ENCODE peak calls at places on chromosomes 4 and X, in six cellular contexts. E is Peyer's patch, B is transverse colon, X is cardiac fibroblast, I is GM23338, F is upper lobe of left lung. H is an unnamed sample.

GRCh38 chr4:8850074-8850829 is 21.4 kb downstream of the HMX1 start:
- DNase-seq in E (no peak), B (no peak), X (no peak), I (no peak), F (no peak), H (no peak)

GRCh38 chrX:49188468-49189076 is 2.4 kb upstream of the PRICKLE3 start:
- DNase-seq in E (no peak), B (no peak), X (no peak), I (no peak), F (no peak), H (no peak)

GRCh38 chr4:187357861-187358260 is 634.2 kb upstream of the FAT1 start:
- DNase-seq in E (no peak), B (no peak), X (no peak), I (peak), F (no peak), H (no peak)

GRCh38 chr4:55346851-55347255 is 811 bp downstream of the SRD5A3 start:
- DNase-seq in E (no peak), B (peak), X (no peak), I (no peak), F (no peak), H (peak)

GRCh38 chr4:169583563-169583962 is 28.8 kb downstream of the NEK1 start:
- DNase-seq in E (no peak), B (no peak), X (peak), I (no peak), F (no peak), H (no peak)

GRCh38 chrX:13733506-13733905 is 914 bp downstream of the TRAPPC2 start:
- DNase-seq in E (no peak), B (no peak), X (no peak), I (no peak), F (no peak), H (no peak)

GRCh38 chr4:5399790-5400421 is 308.5 kb downstream of the EVC2 start:
- DNase-seq in E (no peak), B (no peak), X (peak), I (peak), F (no peak), H (no peak)

GRCh38 chr4:11252149-11252548 is 176.5 kb downstream of the HS3ST1 start:
- DNase-seq in E (no peak), B (no peak), X (no peak), I (peak), F (no peak), H (no peak)

GRCh38 chrX:153921511-153922285 is 4.4 kb downstream of the ARHGAP4 start:
- DNase-seq in E (no peak), B (no peak), X (no peak), I (no peak), F (no peak), H (no peak)

GRCh38 chr4:46793036-46793435 is 116.0 kb downstream of the COX7B2 start:
- DNase-seq in E (no peak), B (no peak), X (no peak), I (no peak), F (no peak), H (no peak)

GRCh38 chr4:147103403-147103946 is 157.8 kb upstream of the TTC29 start:
- DNase-seq in E (no peak), B (no peak), X (peak), I (no peak), F (peak), H (peak)

GRCh38 chr4:180527993-180528392 is 1715.2 kb upstream of the TENM3 start:
- DNase-seq in E (no peak), B (no peak), X (no peak), I (no peak), F (no peak), H (no peak)

GRCh38 chr4:53861856-53862610 is 202.4 kb downstream of the CHIC2 start:
- DNase-seq in E (no peak), B (no peak), X (peak), I (no peak), F (no peak), H (no peak)

GRCh38 chr4:110106946-110107325 is 91.5 kb downstream of the ELOVL6 start:
- DNase-seq in E (no peak), B (no peak), X (peak), I (peak), F (no peak), H (no peak)

GRCh38 chr4:110830461-110830860 is 207.6 kb upstream of the PITX2 start:
- DNase-seq in E (no peak), B (no peak), X (no peak), I (no peak), F (no peak), H (no peak)

GRCh38 chr4:29326004-29326403 is 1394.2 kb upstream of the PCDH7 start:
- DNase-seq in E (no peak), B (no peak), X (no peak), I (no peak), F (no peak), H (no peak)

GRCh38 chr4:25769251-25769650 is 93.5 kb downstream of the SEL1L3 start:
- DNase-seq in E (no peak), B (no peak), X (peak), I (no peak), F (no peak), H (no peak)

GRCh38 chr4:38099908-38100407 is 139.8 kb downstream of the PTTG2 start:
- DNase-seq in E (no peak), B (no peak), X (peak), I (no peak), F (no peak), H (no peak)

GRCh38 chr4:1113311-1114009 is at the start of gene RNF212:
- DNase-seq in E (no peak), B (peak), X (peak), I (peak), F (no peak), H (no peak)

GRCh38 chrX:144916785-144917184 is 330.5 kb upstream of the SPANXN1 start:
- DNase-seq in E (no peak), B (no peak), X (no peak), I (peak), F (no peak), H (no peak)

GRCh38 chr4:78659264-78659663 is 107.7 kb downstream of the ANXA3 start:
- DNase-seq in E (no peak), B (no peak), X (peak), I (no peak), F (no peak), H (no peak)

GRCh38 chr4:42399393-42399792 is 2.1 kb downstream of the SHISA3 start:
- DNase-seq in E (no peak), B (no peak), X (no peak), I (peak), F (no peak), H (no peak)

GRCh38 chr4:56531149-56531770 is 25.7 kb downstream of the ARL9 start:
- DNase-seq in E (no peak), B (no peak), X (no peak), I (peak), F (no peak), H (no peak)

GRCh38 chr4:81314196-81314896 is 99.3 kb upstream of the PRKG2 start:
- DNase-seq in E (no peak), B (peak), X (peak), I (no peak), F (peak), H (no peak)

GRCh38 chr4:43855283-43855682 is 593.3 kb downstream of the KCTD8 start:
- DNase-seq in E (no peak), B (no peak), X (no peak), I (no peak), F (no peak), H (no peak)

GRCh38 chrX:10756365-10756915 is 136.1 kb upstream of the MID1 start:
- DNase-seq in E (no peak), B (no peak), X (peak), I (peak), F (no peak), H (no peak)

GRCh38 chrX:45912316-45912715 is 632.9 kb downstream of the ZNF674 start:
- DNase-seq in E (no peak), B (no peak), X (no peak), I (no peak), F (no peak), H (no peak)

GRCh38 chrX:45669715-45670360 is 469.2 kb upstream of the DIPK2B start:
- DNase-seq in E (no peak), B (no peak), X (peak), I (no peak), F (no peak), H (no peak)

GRCh38 chrX:56745019-56745418 is 16.0 kb downstream of the NBDY start:
- DNase-seq in E (no peak), B (no peak), X (peak), I (no peak), F (no peak), H (no peak)

GRCh38 chrX:23505531-23506303 is 161.6 kb upstream of the PRDX4 start:
- DNase-seq in E (no peak), B (no peak), X (no peak), I (peak), F (no peak), H (no peak)

GRCh38 chr4:31655328-31655727 is 935.2 kb downstream of the PCDH7 start:
- DNase-seq in E (no peak), B (no peak), X (peak), I (no peak), F (no peak), H (no peak)

GRCh38 chr4:167779864-167780263 is 312.5 kb upstream of the ANXA10 start:
- DNase-seq in E (no peak), B (no peak), X (no peak), I (no peak), F (no peak), H (no peak)

GRCh38 chrX:155768036-155768769 is 112.9 kb upstream of the VAMP7 start:
- DNase-seq in E (no peak), B (no peak), X (peak), I (no peak), F (no peak), H (no peak)

DNA sequence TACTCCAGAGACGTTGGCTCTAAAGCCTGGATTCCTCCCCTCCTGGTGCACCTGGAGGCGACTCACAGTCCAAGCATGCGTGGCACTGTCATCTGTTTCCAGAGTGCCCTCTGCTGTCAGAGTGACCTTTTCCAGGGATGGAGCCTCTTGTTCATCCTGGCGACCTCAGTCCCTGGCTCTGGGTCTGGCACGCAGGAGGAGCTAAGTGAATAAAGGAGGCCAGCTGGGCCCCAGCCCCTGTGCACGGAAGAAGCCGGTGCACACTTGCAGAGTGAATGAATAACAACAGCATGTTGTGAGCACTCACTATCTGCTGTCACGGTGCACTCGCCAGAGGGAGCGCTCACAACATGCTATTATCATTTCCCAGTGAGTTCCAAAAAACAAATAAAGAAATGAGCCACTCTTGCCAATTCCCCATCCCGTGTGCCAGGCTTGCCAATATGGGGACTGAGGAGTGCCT is 27.8 kb upstream of the PSAPL1 start:
- DNase-seq in E (no peak), B (no peak), X (peak), I (peak), F (peak), H (no peak)
- TF ChIP-seq CTCF in E (no peak), B (no peak), X (no peak), I (peak), F (no peak), H (no peak)

GRCh38 chr4:22463179-22463578 is 52.7 kb downstream of the ADGRA3 start:
- DNase-seq in E (no peak), B (no peak), X (no peak), I (peak), F (no peak), H (no peak)
- TF ChIP-seq CTCF in E (no peak), B (no peak), X (no peak), I (peak), F (no peak), H (no peak)

GRCh38 chrX:105209406-105209805 is 11.1 kb downstream of the TEX13A start:
- DNase-seq in E (no peak), B (no peak), X (no peak), I (no peak), F (no peak), H (no peak)

GRCh38 chrX:105211051-105211575 is 9.4 kb downstream of the TEX13A start:
- DNase-seq in E (no peak), B (no peak), X (peak), I (no peak), F (no peak), H (no peak)

DNA sequence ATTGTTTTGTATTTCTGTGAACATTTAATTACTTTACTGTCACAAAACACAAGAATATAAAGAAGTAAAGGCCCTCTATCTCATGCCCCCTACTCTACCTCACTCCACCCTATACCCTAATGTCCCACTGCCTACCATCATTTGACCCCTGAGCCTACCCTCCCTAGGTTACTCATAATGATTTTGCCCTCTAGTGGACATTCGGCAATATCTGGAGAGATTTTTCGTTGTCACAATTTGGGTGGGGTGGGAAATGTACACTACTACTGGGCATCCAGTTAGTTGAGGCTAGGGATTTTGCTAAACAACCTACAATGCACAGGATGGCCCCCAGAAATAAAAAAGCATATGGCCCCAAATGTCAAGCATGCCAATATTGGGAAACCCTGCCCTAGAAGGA is 10.2 kb downstream of the TEX13A start:
- DNase-seq in E (no peak), B (no peak), X (no peak), I (peak), F (no peak), H (no peak)
- TF ChIP-seq CTCF in E (no peak), B (no peak), X (no peak), I (peak), F (no peak), H (no peak)

GRCh38 chr4:2870098-2870497 is 26.5 kb downstream of the ADD1 start:
- DNase-seq in E (no peak), B (no peak), X (no peak), I (no peak), F (no peak), H (no peak)
- TF ChIP-seq CTCF in E (no peak), B (no peak), X (no peak), I (no peak), F (no peak), H (no peak)

DNA sequence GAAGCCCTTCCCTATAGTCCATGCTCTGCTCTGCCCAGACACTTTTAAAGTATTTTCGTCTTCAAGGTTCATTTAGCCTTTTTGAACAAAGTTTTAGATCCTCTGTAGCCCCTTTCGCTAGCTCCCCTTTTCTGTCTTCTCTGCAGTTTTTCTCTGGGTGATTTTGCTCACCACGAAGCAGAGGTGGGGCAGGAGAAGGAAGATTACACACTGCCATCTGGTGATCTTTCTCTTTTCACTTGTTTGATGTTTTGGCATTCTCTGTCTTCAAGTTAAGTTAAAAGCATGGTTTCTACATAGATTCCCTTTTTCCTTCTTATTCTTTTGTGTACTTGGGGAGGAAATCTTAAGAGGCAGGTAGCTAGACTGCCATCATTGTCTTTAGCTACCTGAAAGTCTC is 43.9 kb downstream of the CC2D2A start:
- DNase-seq in E (no peak), B (no peak), X (no peak), I (no peak), F (no peak), H (no peak)
- TF ChIP-seq CTCF in E (no peak), B (no peak), X (no peak), I (no peak), F (no peak), H (peak)

GRCh38 chr4:139202984-139203383 is 26.0 kb upstream of the ELF2 start:
- DNase-seq in E (no peak), B (no peak), X (no peak), I (no peak), F (no peak), H (no peak)
- TF ChIP-seq CTCF in E (no peak), B (no peak), X (no peak), I (no peak), F (no peak), H (no peak)

GRCh38 chrX:30493348-30493747 is 84.2 kb downstream of the TASL start:
- DNase-seq in E (no peak), B (no peak), X (no peak), I (no peak), F (no peak), H (no peak)
- TF ChIP-seq CTCF in E (no peak), B (no peak), X (no peak), I (no peak), F (no peak), H (no peak)